ENCODE peak calls at places on chromosomes 12 and 14, in four cellular contexts. U is left ventricle myocardium inferior, O is spleen, C is OCI-LY7. Q is an unnamed sample.

GRCh38 chr12:82411561-82412230 is 53.4 kb downstream of the METTL25 start:
- DNase-seq in O (no peak), C (no peak), U (no peak), Q (no peak)

GRCh38 chr12:50192908-50193307 is 25.7 kb upstream of the CERS5 start:
- DNase-seq in U (no peak), C (no peak), O (no peak), Q (no peak)

GRCh38 chr14:68794856-68795601 is 2.2 kb upstream of the ZFP36L1 start:
- DNase-seq in U (no peak), O (peak; percentile 82), C (peak; percentile 59), Q (peak; percentile 71)

GRCh38 chr12:43578782-43579181 is 26.8 kb upstream of the ADAMTS20 start:
- DNase-seq in U (no peak), O (no peak), C (no peak), Q (no peak)

GRCh38 chr12:113877608-113878007 is 88.5 kb downstream of the RBM19 start:
- DNase-seq in C (no peak), O (no peak), U (no peak), Q (no peak)

GRCh38 chr12:26226119-26226518 is 30.7 kb downstream of the SSPN start:
- DNase-seq in U (no peak), C (no peak), O (no peak), Q (no peak)

GRCh38 chr12:9708853-9709252 is 24.0 kb downstream of the CLECL1 start:
- DNase-seq in U (no peak), C (no peak), O (no peak), Q (no peak)

GRCh38 chr14:66045572-66046021 is 440.6 kb upstream of the CCDC196 start:
- DNase-seq in O (no peak), U (peak; percentile 50), C (no peak), Q (peak; percentile 43)

GRCh38 chr14:79328863-79329262 is 882.4 kb downstream of the DIO2 start:
- DNase-seq in U (no peak), C (no peak), O (no peak), Q (no peak)

GRCh38 chr14:100530270-100531072 is 56.7 kb downstream of the BEGAIN start:
- DNase-seq in U (peak; percentile 4), C (no peak), O (peak; percentile 54), Q (no peak)

GRCh38 chr12:103868215-103868614 is 27.2 kb upstream of the NT5DC3 start:
- DNase-seq in O (no peak), U (no peak), C (no peak), Q (no peak)

GRCh38 chr14:61108742-61109141 is 127.7 kb downstream of the SLC38A6 start:
- DNase-seq in O (no peak), C (no peak), U (no peak), Q (no peak)

GRCh38 chr12:109523071-109523470 is 45.6 kb downstream of the UBE3B start:
- DNase-seq in O (no peak), U (peak; percentile 79), C (no peak), Q (peak; percentile 79)

GRCh38 chr14:65478596-65478995 is 66.1 kb downstream of the FUT8 start:
- DNase-seq in U (no peak), O (no peak), C (no peak), Q (no peak)

GRCh38 chr14:64149921-64150320 is 144.2 kb downstream of the ESR2 start:
- DNase-seq in O (no peak), U (no peak), C (no peak), Q (no peak)

GRCh38 chr12:64494998-64495729 is 43.2 kb downstream of the TBK1 start:
- DNase-seq in C (no peak), U (no peak), O (no peak), Q (no peak)

GRCh38 chr12:7642876-7643309 is 22.8 kb downstream of the APOBEC1 start:
- DNase-seq in O (no peak), C (peak; percentile 70), U (no peak), Q (no peak)

GRCh38 chr14:96145116-96145864 is 59.3 kb upstream of the BDKRB2 start:
- DNase-seq in O (no peak), C (no peak), U (no peak), Q (no peak)

GRCh38 chr12:14191612-14192011 is 173.9 kb upstream of the ATF7IP start:
- DNase-seq in C (peak; percentile 20), U (no peak), O (no peak), Q (no peak)

GRCh38 chr12:109191621-109192250 is 75.3 kb downstream of the ACACB start:
- DNase-seq in U (no peak), O (no peak), C (no peak), Q (no peak)

GRCh38 chr12:879641-880040 is 69.9 kb downstream of the RAD52 start:
- DNase-seq in C (no peak), O (no peak), U (no peak), Q (no peak)

GRCh38 chr12:53844989-53845836 is 93.4 kb upstream of the HOXC13 start:
- DNase-seq in O (no peak), C (no peak), U (no peak), Q (no peak)

GRCh38 chr12:6074979-6075585 is 49.4 kb downstream of the VWF start:
- DNase-seq in U (peak; percentile 38), O (peak; percentile 83), C (no peak), Q (peak; percentile 47)

GRCh38 chr14:45891417-45892080 is 638.5 kb upstream of the MIS18BP1 start:
- DNase-seq in O (no peak), C (no peak), U (no peak), Q (no peak)

GRCh38 chr12:48890657-48891418 is 25.2 kb upstream of the RND1 start:
- DNase-seq in C (peak; percentile 77), U (peak; percentile 79), O (peak; percentile 90), Q (peak; percentile 82)

GRCh38 chr12:95487024-95487423 is 13.1 kb downstream of the METAP2 start:
- DNase-seq in U (no peak), O (no peak), C (no peak), Q (no peak)

GRCh38 chr12:26810330-26810729 is 22.7 kb downstream of the ITPR2 start:
- DNase-seq in C (no peak), O (no peak), U (peak; percentile 57), Q (peak; percentile 56)

GRCh38 chr12:129964826-129965457 is 61.1 kb upstream of the TMEM132D start:
- DNase-seq in U (no peak), C (no peak), O (no peak), Q (no peak)

GRCh38 chr14:26828741-26829140 is 230.9 kb upstream of the NOVA1 start:
- DNase-seq in C (no peak), O (no peak), U (no peak), Q (no peak)

GRCh38 chr12:47755655-47756562 is 2.8 kb downstream of the RAPGEF3 start:
- DNase-seq in U (no peak), C (no peak), O (peak; percentile 67), Q (no peak)

GRCh38 chr14:90500665-90501370 is 104.0 kb downstream of the CALM1 start:
- DNase-seq in C (peak; percentile 3), O (peak; percentile 64), U (no peak), Q (no peak)

GRCh38 chr12:94089891-94090290 is 58.5 kb upstream of the PLXNC1 start:
- DNase-seq in U (no peak), O (no peak), C (no peak), Q (no peak)

GRCh38 chr14:61608245-61609142 is 86.8 kb upstream of the HIF1A start:
- DNase-seq in O (no peak), U (no peak), C (no peak), Q (no peak)

GRCh38 chr14:20904393-20905029 is 13.3 kb downstream of the RNASE3 start:
- DNase-seq in U (no peak), C (no peak), O (no peak), Q (no peak)

GRCh38 chr12:10737249-10737648 is 14.1 kb upstream of the YBX3 start:
- DNase-seq in C (no peak), U (no peak), O (no peak), Q (no peak)

GRCh38 chr12:92503029-92503931 is 199.5 kb upstream of the PLEKHG7 start:
- DNase-seq in U (no peak), O (no peak), C (peak; percentile 40), Q (no peak)

DNA sequence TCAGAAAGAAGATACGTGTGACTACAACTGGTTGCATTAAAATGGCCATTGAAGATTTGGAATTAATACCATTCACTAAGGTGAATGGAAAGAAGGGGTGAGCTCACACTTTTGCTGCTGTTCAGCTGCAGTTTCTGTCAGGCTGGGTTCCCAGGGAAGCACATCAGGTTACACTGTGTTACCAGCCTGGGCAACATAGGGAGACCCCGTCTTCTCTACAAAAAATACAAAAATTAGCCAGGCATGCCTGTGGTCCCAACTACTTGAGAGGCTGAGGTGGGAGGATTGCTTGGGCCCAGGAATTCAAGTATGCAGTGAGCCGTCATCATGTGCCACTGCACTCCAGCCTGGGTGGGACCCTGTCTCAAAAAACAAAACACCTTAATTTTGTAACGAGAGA is 12.9 kb upstream of the ZCCHC8 start:
- DNase-seq in O (no peak), C (no peak), U (no peak), Q (no peak)
- H3K4me1 ChIP-seq in O (peaks cover 9% of the 10 kb centered on the region), C (no peaks in the 10 kb centered on the region), U (peaks cover 12% of the 10 kb centered on the region), Q (peaks cover 3% of the 10 kb centered on the region)

DNA sequence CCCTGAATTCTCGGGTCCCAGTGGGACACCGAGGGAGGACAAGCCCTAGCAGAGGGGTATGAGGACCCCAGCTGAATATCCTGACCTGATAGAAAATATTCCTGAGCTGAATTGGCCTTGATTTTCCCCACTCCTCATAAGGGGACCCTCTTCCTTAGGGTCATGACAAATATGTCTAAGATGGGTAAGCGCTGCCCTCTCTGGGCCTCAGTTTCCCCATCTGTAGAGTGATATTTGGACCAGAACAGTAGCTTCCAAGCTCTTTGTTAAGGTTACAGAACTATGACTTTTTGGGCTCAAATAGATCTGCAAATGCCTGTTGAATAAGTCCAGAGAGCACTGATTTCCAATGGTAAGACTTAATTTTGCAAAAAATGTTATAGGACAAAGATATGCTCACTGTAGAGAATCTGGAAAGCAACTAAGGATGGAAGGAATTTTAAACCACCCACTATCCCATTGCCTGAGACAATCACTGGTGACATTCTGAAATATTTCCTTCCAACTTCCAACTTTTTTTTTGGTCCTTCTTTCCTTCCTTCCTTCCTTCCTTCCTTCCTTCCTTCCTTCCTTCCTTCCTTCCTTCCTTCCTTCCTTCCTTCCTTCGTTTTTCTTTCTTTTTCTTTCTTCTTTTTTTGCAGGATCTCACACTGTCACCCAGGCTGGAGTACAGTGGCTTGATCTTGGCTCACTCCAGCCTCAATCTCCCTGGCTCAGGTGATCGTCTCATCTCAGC is 32.0 kb downstream of the MYL2 start:
- DNase-seq in O (no peak), C (no peak), U (no peak), Q (no peak)
- TF ChIP-seq CTCF in O (peak; percentile 70), C (peak; percentile 49), U (no peak), Q (no peak)

DNA sequence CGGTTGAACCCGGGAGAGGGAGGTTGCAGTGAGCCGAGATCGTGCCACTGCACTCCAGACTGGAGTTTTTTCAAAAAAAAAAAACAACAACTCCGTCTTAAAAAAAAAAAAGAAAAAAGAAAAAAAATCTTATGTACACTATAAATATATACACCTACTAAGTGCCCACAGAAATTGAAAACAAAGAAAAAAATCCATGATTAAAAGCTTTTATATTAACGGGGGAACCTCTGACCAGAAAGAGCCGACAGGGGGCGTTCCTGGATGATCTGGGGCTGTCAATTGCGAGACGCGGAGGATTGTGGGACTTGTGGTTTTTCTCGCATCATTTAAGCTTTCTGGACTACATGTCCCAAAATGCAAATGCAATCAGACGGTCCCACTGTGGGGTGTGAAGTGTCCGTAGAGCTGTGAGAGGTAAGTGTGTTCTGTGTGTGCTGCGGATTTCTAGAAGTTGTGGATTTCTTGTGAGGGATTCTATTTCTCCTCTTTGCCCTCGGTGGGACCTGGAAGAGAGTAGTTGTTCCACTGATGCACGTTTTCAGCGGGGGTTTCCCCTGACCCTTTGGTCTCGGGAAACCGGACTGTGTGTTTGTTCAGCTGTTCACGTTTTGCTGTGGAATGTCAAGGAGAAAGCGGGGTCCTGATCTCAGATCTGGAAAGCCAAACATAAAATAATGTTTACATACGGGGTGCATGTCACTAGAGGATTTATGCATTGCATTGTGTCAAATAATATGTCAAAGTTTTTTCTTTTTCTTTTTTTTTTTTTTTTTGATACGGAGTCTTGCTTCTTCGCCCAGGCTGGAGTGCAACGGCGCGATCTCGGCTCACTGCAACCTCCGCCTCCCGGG is at the start of gene SIRT4:
- DNase-seq in O (peak; percentile 93), C (peak; percentile 95), U (peak; percentile 88), Q (peak; percentile 79)
- H3K4me1 ChIP-seq in O (peaks cover 13% of the 10 kb centered on the region), C (peaks cover 5% of the 10 kb centered on the region), U (peaks cover 11% of the 10 kb centered on the region), Q (peaks cover 6% of the 10 kb centered on the region)

GRCh38 chr12:31655208-31655607 is 4.3 kb upstream of the ETFBKMT start:
- DNase-seq in C (no peak), O (no peak), U (no peak), Q (no peak)
- TF ChIP-seq CTCF in C (no peak), O (no peak), U (no peak), Q (no peak)